ENCODE peak calls at places on chromosomes 11 and 22, in nine cellular contexts. A, P, D, Q, V, Z, C, N and O are unnamed samples. For H3K4me1, the result is how much of the 10 kb centered on the place peaks cover.

GRCh38 chr11:16357776-16358175 is 1.4 kb upstream of the SOX6 start:
- DNase-seq in A (no peak), P (no peak), D (no peak), Q (no peak), V (no peak), Z (no peak), C (no peak), N (no peak), O (no peak)

GRCh38 chr11:8025123-8025522 is 38.0 kb downstream of the EIF3F start:
- DNase-seq in A (no peak), P (no peak), D (no peak), Q (no peak), V (no peak), Z (no peak), C (peak), N (no peak), O (no peak)

GRCh38 chr11:6548121-6548520 is 51.0 kb downstream of the DNHD1 start:
- DNase-seq in A (no peak), P (no peak), D (no peak), Q (no peak), V (no peak), Z (no peak), C (no peak), N (no peak), O (no peak)

GRCh38 chr11:76253416-76253815 is 47.1 kb upstream of the WNT11 start:
- DNase-seq in A (no peak), P (no peak), D (no peak), Q (no peak), V (no peak), Z (no peak), C (no peak), N (no peak), O (no peak)

GRCh38 chr11:64181506-64182411 is 4.2 kb upstream of the STIP1 start:
- DNase-seq in A (peak), P (peak), D (peak), Q (peak), V (peak), Z (peak), C (peak), N (peak), O (no peak)

GRCh38 chr11:94585375-94585774 is 18.2 kb downstream of the PIWIL4 start:
- DNase-seq in A (no peak), P (no peak), D (no peak), Q (no peak), V (no peak), Z (no peak), C (no peak), N (no peak), O (no peak)

GRCh38 chr11:68256331-68256741 is 15.4 kb downstream of the C11orf24 start:
- DNase-seq in A (no peak), P (no peak), D (no peak), Q (no peak), V (no peak), Z (no peak), C (no peak), N (no peak), O (no peak)

GRCh38 chr11:63931045-63931444 is 7.8 kb upstream of the NAA40 start:
- DNase-seq in A (no peak), P (no peak), D (no peak), Q (no peak), V (no peak), Z (no peak), C (no peak), N (no peak), O (no peak)

GRCh38 chr11:5596611-5597201 is at the start of gene TRIM6:
- DNase-seq in A (peak), P (no peak), D (peak), Q (peak), V (peak), Z (no peak), C (peak), N (no peak), O (no peak)

GRCh38 chr11:30458541-30458940 is 127.6 kb downstream of the MPPED2 start:
- DNase-seq in A (no peak), P (no peak), D (no peak), Q (no peak), V (no peak), Z (no peak), C (no peak), N (no peak), O (no peak)

GRCh38 chr22:46777609-46777970 is 15.1 kb downstream of the TBC1D22A start:
- DNase-seq in A (peak), P (no peak), D (no peak), Q (no peak), V (peak), Z (no peak), C (no peak), N (no peak), O (no peak)

GRCh38 chr11:10520562-10520961 is 20.4 kb downstream of the RNF141 start:
- DNase-seq in A (no peak), P (no peak), D (no peak), Q (no peak), V (no peak), Z (no peak), C (no peak), N (no peak), O (no peak)

GRCh38 chr11:5174934-5175333 is 20.4 kb upstream of the OR52A1 start:
- DNase-seq in A (no peak), P (no peak), D (no peak), Q (no peak), V (no peak), Z (no peak), C (no peak), N (no peak), O (no peak)

GRCh38 chr22:37492428-37493344 is 6.5 kb upstream of the MFNG start:
- DNase-seq in A (no peak), P (no peak), D (no peak), Q (no peak), V (no peak), Z (peak), C (no peak), N (peak), O (no peak)

GRCh38 chr11:118304809-118305248 is 299 bp downstream of the CD3E start:
- DNase-seq in A (no peak), P (no peak), D (no peak), Q (no peak), V (no peak), Z (no peak), C (no peak), N (no peak), O (no peak)

GRCh38 chr22:35910013-35910860 is 118.4 kb downstream of the RBFOX2 start:
- DNase-seq in A (no peak), P (no peak), D (no peak), Q (no peak), V (no peak), Z (no peak), C (no peak), N (no peak), O (no peak)

GRCh38 chr11:67406969-67407699 is 3.3 kb downstream of the TBC1D10C start:
- DNase-seq in A (no peak), P (no peak), D (no peak), Q (no peak), V (peak), Z (peak), C (no peak), N (no peak), O (no peak)

GRCh38 chr22:38775656-38776055 is 18.3 kb downstream of the DNAL4 start:
- DNase-seq in A (no peak), P (no peak), D (no peak), Q (no peak), V (no peak), Z (no peak), C (no peak), N (no peak), O (no peak)

GRCh38 chr11:130213143-130213978 is 53.8 kb downstream of the ST14 start:
- DNase-seq in A (peak), P (peak), D (peak), Q (peak), V (peak), Z (peak), C (peak), N (peak), O (peak)

GRCh38 chr11:1029051-1029450 is 7.5 kb downstream of the MUC6 start:
- DNase-seq in A (no peak), P (no peak), D (no peak), Q (no peak), V (no peak), Z (no peak), C (no peak), N (no peak), O (no peak)

GRCh38 chr11:64920124-64920523 is 3.1 kb upstream of the ATG2A start:
- DNase-seq in A (no peak), P (no peak), D (no peak), Q (peak), V (no peak), Z (no peak), C (no peak), N (no peak), O (no peak)

GRCh38 chr11:26649884-26650283 is 72.0 kb downstream of the SLC5A12 start:
- DNase-seq in A (peak), P (peak), D (peak), Q (peak), V (no peak), Z (peak), C (no peak), N (no peak), O (no peak)

GRCh38 chr11:111966678-111967077 is 29.5 kb downstream of the DIXDC1 start:
- DNase-seq in A (peak), P (no peak), D (no peak), Q (no peak), V (no peak), Z (no peak), C (no peak), N (no peak), O (peak)

GRCh38 chr22:27982630-27983180 is 63.6 kb upstream of the PITPNB start:
- DNase-seq in A (peak), P (no peak), D (no peak), Q (no peak), V (no peak), Z (no peak), C (peak), N (no peak), O (no peak)

GRCh38 chr11:38791346-38791961 is 2193.4 kb upstream of the RAG2 start:
- DNase-seq in A (no peak), P (peak), D (peak), Q (no peak), V (no peak), Z (peak), C (no peak), N (peak), O (no peak)

GRCh38 chr11:13944801-13945505 is 17.6 kb upstream of the SPON1 start:
- DNase-seq in A (no peak), P (no peak), D (no peak), Q (no peak), V (no peak), Z (no peak), C (no peak), N (no peak), O (peak)

GRCh38 chr11:28836285-28837081 is 728.3 kb downstream of the METTL15 start:
- DNase-seq in A (no peak), P (no peak), D (no peak), Q (no peak), V (no peak), Z (no peak), C (no peak), N (no peak), O (no peak)

GRCh38 chr22:41732096-41732772 is 32.9 kb downstream of the MEI1 start:
- DNase-seq in A (no peak), P (no peak), D (no peak), Q (no peak), V (peak), Z (no peak), C (no peak), N (no peak), O (no peak)

GRCh38 chr11:57778318-57779037 is 16.9 kb downstream of the CTNND1 start:
- DNase-seq in A (peak), P (peak), D (peak), Q (peak), V (peak), Z (peak), C (peak), N (peak), O (no peak)

GRCh38 chr22:25564320-25564978 is at the start of gene GRK3:
- DNase-seq in A (peak), P (peak), D (peak), Q (peak), V (peak), Z (peak), C (peak), N (peak), O (no peak)

GRCh38 chr11:118918128-118918685 is 7.5 kb downstream of the BCL9L start:
- DNase-seq in A (peak), P (no peak), D (peak), Q (peak), V (peak), Z (peak), C (peak), N (no peak), O (no peak)

GRCh38 chr11:47987781-47988180 is 7.4 kb downstream of the PTPRJ start:
- DNase-seq in A (peak), P (no peak), D (no peak), Q (peak), V (no peak), Z (no peak), C (no peak), N (no peak), O (no peak)

DNA sequence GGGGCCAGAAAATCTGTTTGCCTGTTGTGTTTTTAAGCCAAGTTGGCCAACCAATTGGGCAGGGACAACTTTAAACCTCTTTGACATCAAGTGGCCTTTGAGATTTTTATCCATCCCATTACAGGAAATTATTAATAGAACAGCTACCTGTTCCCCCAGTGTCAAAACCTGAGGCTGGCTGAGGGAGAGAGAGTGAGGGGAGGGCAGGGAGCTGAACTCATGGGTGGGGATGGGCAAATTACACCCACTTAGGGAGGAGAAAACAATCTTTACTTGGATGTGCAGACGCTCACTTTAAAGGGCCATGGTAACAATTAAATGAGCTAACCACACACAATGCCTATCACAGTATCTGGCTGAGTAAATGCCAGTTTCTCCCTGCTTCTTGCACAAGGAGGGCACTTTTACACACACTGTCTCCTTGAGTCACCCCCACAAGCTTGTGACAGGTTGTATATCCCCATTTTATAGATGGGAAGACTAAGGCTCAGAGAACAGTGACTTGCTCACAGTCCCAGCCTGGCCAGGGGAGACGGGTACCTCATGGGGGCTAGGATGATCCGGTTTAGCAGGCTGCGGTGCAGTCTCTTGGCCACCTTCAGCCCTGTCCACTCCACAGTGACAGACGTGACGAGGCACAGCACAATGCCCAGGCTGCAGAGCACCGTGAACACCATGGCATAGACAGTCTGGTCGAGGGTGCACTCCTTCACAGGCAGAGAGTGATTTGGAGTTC is 17.8 kb upstream of the KCNJ11 start:
- DNase-seq in A (peak), P (no peak), D (no peak), Q (no peak), V (peak), Z (no peak), C (no peak), N (no peak), O (no peak)
- H3K27ac ChIP-seq in A (peak), P (peak), D (peak), Q (no peak), V (peak), Z (peak), C (peak), N (no peak), O (peak)

GRCh38 chr11:36012979-36013378 is 69.1 kb downstream of the LDLRAD3 start:
- DNase-seq in A (no peak), P (no peak), D (no peak), Q (no peak), V (no peak), Z (no peak), C (no peak), N (no peak), O (no peak)

GRCh38 chr11:36013950-36014349 is 70.1 kb downstream of the LDLRAD3 start:
- DNase-seq in A (no peak), P (no peak), D (no peak), Q (no peak), V (no peak), Z (no peak), C (no peak), N (no peak), O (no peak)

GRCh38 chr11:36014499-36014898 is 70.6 kb downstream of the LDLRAD3 start:
- DNase-seq in A (no peak), P (no peak), D (no peak), Q (no peak), V (no peak), Z (no peak), C (no peak), N (no peak), O (no peak)

GRCh38 chr11:36011574-36011973 is 67.7 kb downstream of the LDLRAD3 start:
- DNase-seq in A (no peak), P (no peak), D (no peak), Q (no peak), V (no peak), Z (no peak), C (no peak), N (no peak), O (no peak)

GRCh38 chr11:36012410-36012809 is 68.5 kb downstream of the LDLRAD3 start:
- DNase-seq in A (no peak), P (no peak), D (no peak), Q (no peak), V (no peak), Z (no peak), C (no peak), N (no peak), O (no peak)
- TF ChIP-seq POLR2AphosphoS5 in A (no peak), P (no peak), D (no peak), Q (no peak), V (no peak), Z (no peak), C (no peak), N (no peak), O (no peak)

DNA sequence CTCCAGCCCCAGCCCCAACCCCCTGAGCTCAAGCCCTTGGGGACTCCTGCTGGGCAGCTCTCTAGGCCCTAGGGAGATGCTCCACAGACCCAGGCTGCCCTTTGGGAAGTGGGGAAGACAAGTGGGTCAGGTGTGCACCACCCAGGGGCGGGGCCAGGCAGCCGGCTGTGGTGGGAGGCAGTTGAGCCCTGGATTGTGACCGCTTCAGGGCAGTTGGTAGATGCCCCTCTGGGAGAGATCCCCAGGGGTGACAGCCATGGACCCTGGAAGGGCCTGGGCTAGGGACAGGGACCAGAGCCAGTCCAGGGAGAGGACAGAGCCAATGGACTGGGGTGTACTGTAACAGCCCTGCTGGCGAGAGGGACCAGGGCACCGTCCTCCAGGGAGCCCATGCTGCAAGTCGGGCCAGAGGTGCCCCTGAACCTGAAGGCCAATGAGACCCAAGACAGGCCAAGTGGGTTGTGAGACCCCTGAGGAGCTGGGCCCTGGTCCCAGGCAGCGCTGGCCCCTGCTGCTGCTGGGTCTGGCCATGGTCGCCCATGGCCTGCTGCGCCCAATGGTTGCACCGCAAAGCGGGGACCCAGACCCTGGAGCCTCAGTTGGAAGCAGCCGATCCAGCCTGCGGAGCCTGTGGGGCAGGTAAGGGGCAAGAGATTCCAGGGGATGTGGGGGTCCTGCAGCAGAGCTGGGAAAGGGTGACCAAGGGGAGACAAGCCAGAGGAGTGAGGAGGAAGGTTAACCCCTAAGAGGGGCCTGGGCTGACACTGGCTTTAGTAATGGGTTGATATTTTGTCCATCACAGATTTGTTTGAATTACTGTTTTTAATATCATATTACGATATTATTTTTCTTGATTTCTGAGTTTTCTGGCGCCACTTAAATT is at the start of gene IGLL5:
- DNase-seq in A (no peak), P (no peak), D (no peak), Q (no peak), V (no peak), Z (no peak), C (peak), N (no peak), O (no peak)
- H3K4me1 ChIP-seq in A (under half), P (under half), D (under half), Q (under half), V (under half), Z (under half), C (under half), N (under half), O (under half)

GRCh38 chr22:16819249-16819648 is 6.0 kb downstream of the XKR3 start:
- DNase-seq in A (no peak), P (no peak), D (no peak), Q (no peak), V (no peak), Z (no peak), C (no peak), N (no peak), O (no peak)

GRCh38 chr22:16815073-16815472 is 10.1 kb downstream of the XKR3 start:
- DNase-seq in A (no peak), P (no peak), D (no peak), Q (no peak), V (no peak), Z (no peak), C (no peak), N (no peak), O (no peak)

GRCh38 chr22:16818538-16818937 is 6.7 kb downstream of the XKR3 start:
- DNase-seq in A (no peak), P (no peak), D (no peak), Q (no peak), V (no peak), Z (no peak), C (no peak), N (no peak), O (no peak)
- H3K27ac ChIP-seq in A (no peak), P (no peak), D (no peak), Q (no peak), V (no peak), Z (no peak), C (no peak), N (no peak), O (no peak)

GRCh38 chr11:113446112-113446511 is 29.1 kb downstream of the DRD2 start:
- DNase-seq in A (no peak), P (no peak), D (no peak), Q (no peak), V (no peak), Z (no peak), C (no peak), N (no peak), O (no peak)

GRCh38 chr11:113444469-113445122 is 30.6 kb downstream of the DRD2 start:
- DNase-seq in A (no peak), P (no peak), D (no peak), Q (no peak), V (no peak), Z (no peak), C (no peak), N (no peak), O (no peak)

GRCh38 chr11:113436672-113437252 is 38.4 kb downstream of the DRD2 start:
- DNase-seq in A (no peak), P (no peak), D (no peak), Q (peak), V (no peak), Z (peak), C (no peak), N (no peak), O (no peak)

GRCh38 chr11:113435190-113435968 is 39.8 kb downstream of the DRD2 start:
- DNase-seq in A (no peak), P (no peak), D (no peak), Q (no peak), V (no peak), Z (no peak), C (no peak), N (no peak), O (no peak)

DNA sequence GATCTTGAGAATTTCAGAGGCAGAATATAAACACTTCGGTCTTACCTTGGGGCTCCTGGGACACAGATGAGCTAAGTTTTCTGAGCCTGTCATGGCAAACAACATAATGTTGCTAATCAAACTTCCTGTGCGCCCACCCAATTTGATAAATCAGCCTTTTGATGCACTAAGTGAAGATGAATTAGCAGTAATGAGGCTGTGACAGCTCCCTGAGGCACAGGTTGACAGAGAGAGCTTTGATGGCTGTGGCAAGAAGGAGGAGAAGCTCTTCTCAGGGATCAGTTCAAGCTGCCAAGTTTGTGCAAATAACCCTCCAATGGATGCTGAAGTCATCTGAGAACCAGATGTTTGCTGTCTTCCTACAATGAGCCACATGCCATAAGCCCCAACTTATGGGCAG is 34.4 kb downstream of the DRD2 start:
- DNase-seq in A (no peak), P (no peak), D (no peak), Q (no peak), V (no peak), Z (no peak), C (no peak), N (no peak), O (no peak)
- TF ChIP-seq POLR2AphosphoS5 in A (no peak), P (no peak), D (no peak), Q (no peak), V (no peak), Z (no peak), C (no peak), N (no peak), O (no peak)